ENCODE peak calls at places on chromosomes 4 and X, in ten cellular contexts. S is suprapubic skin, O is transverse colon, Z is breast epithelium, L is Panc1, W is upper lobe of left lung, B is sigmoid colon, P is HepG2, A is HCT116, X is prostate gland. E is an unnamed sample. For H3K4me1, the result is how much of the 10 kb centered on the place peaks cover.

GRCh38 chr4:34309356-34309900 is 1934.9 kb downstream of the ARAP2 start:
- DNase-seq in S (no peak), O (no peak), Z (no peak), L (no peak), W (no peak), B (no peak), P (no peak), A (no peak), X (no peak), E (no peak)

GRCh38 chrX:10175317-10175871 is 18.6 kb downstream of the CLCN4 start:
- DNase-seq in S (no peak), O (no peak), Z (no peak), L (no peak), W (no peak), B (peak), P (no peak), A (no peak), X (no peak), E (no peak)

GRCh38 chr4:683982-684571 is 4.9 kb downstream of the SLC49A3 start:
- DNase-seq in S (peak), O (peak), Z (no peak), L (no peak), W (peak), B (peak), P (peak), A (peak), X (peak), E (peak)

GRCh38 chrX:66489339-66489738 is 149.5 kb downstream of the EDA2R start:
- DNase-seq in S (no peak), O (no peak), Z (no peak), L (no peak), W (no peak), B (no peak), P (peak), A (no peak), X (no peak), E (no peak)

GRCh38 chrX:10582215-10582733 is 38.1 kb downstream of the MID1 start:
- DNase-seq in S (no peak), O (no peak), Z (no peak), L (no peak), W (no peak), B (no peak), P (no peak), A (peak), X (no peak), E (no peak)

GRCh38 chr4:1154523-1155182 is 17.7 kb downstream of the SPON2 start:
- DNase-seq in S (peak), O (peak), Z (no peak), L (no peak), W (no peak), B (peak), P (no peak), A (no peak), X (no peak), E (peak)

GRCh38 chrX:15328821-15329220 is 6.5 kb downstream of the PIGA start:
- DNase-seq in S (no peak), O (no peak), Z (no peak), L (no peak), W (no peak), B (no peak), P (no peak), A (no peak), X (no peak), E (no peak)

GRCh38 chr4:26874110-26874509 is 13.5 kb downstream of the STIM2 start:
- DNase-seq in S (no peak), O (no peak), Z (no peak), L (no peak), W (no peak), B (no peak), P (no peak), A (no peak), X (no peak), E (no peak)

GRCh38 chr4:105283501-105283900 is 136.8 kb downstream of the TET2 start:
- DNase-seq in S (no peak), O (no peak), Z (no peak), L (no peak), W (no peak), B (no peak), P (no peak), A (no peak), X (no peak), E (no peak)

DNA sequence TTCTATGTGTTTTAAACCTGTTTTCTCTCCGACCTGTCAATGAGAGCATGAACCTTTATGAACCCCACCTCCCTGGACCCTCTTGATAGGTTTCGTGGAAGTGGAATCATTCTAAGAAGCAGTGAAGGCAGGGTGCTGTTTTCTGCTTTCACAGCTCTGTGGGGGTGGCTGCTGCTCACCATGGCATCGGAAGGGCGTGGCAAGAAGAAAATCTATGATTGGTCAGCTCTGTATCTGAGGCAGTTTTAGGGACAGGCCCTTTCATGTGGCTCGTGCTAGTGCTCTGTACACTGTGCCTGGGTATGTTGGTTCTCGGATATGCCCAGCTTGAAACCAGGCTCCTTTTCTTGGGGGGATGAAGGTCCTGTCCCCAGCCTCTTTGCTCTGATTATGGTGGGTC is 94.7 kb downstream of the ENPP6 start:
- DNase-seq in S (no peak), O (no peak), Z (no peak), L (no peak), W (no peak), B (no peak), P (no peak), A (no peak), X (no peak), E (no peak)
- TF ChIP-seq POLR2AphosphoS5 in S (no peak), O (no peak), Z (no peak), L (no peak), W (no peak), B (no peak), P (no peak), A (no peak), X (no peak), E (no peak)

DNA sequence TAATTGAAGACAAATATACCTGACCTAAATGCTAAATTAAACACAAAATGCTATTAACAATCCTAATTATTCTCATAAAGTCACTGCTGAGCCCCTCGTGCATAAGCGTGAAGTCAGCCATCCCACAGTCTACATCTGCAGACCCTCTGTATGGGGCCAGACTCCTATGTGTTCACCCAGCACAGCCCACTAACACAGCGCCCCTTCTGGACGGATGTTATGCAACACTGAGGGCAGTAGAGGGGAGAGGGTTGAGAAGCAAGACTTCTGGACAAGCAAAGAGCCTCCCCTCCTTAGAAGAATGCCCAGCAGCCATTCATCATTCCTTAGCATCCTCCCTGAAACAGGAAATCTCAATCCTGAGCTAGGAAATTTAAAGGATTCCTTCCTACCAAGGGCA is 7.9 kb downstream of the TRPC3 start:
- DNase-seq in S (no peak), O (no peak), Z (no peak), L (no peak), W (no peak), B (no peak), P (peak), A (no peak), X (no peak), E (no peak)
- TF ChIP-seq CTCF in S (no peak), O (no peak), Z (no peak), L (peak), W (no peak), B (no peak), P (peak), A (peak), X (no peak), E (no peak)

GRCh38 chr4:41142356-41142755 is 72.0 kb downstream of the APBB2 start:
- DNase-seq in S (no peak), O (no peak), Z (no peak), L (no peak), W (no peak), B (no peak), P (no peak), A (no peak), X (no peak), E (peak)

GRCh38 chr4:41145571-41146078 is 68.7 kb downstream of the APBB2 start:
- DNase-seq in S (no peak), O (no peak), Z (no peak), L (no peak), W (no peak), B (no peak), P (peak), A (no peak), X (no peak), E (no peak)

GRCh38 chr4:41142946-41143720 is 71.2 kb downstream of the APBB2 start:
- DNase-seq in S (peak), O (peak), Z (no peak), L (no peak), W (peak), B (peak), P (no peak), A (no peak), X (peak), E (peak)

GRCh38 chr4:41144812-41145211 is 69.5 kb downstream of the APBB2 start:
- DNase-seq in S (no peak), O (no peak), Z (no peak), L (no peak), W (no peak), B (no peak), P (peak), A (no peak), X (no peak), E (no peak)

GRCh38 chr4:41143721-41144379 is 70.5 kb downstream of the APBB2 start:
- DNase-seq in S (no peak), O (no peak), Z (no peak), L (no peak), W (no peak), B (no peak), P (no peak), A (no peak), X (no peak), E (no peak)
- H3K4me1 ChIP-seq in S (half or more), O (under half), Z (under half), L (under half), W (under half), B (under half), P (half or more), A (half or more), X (under half), E (half or more)

DNA sequence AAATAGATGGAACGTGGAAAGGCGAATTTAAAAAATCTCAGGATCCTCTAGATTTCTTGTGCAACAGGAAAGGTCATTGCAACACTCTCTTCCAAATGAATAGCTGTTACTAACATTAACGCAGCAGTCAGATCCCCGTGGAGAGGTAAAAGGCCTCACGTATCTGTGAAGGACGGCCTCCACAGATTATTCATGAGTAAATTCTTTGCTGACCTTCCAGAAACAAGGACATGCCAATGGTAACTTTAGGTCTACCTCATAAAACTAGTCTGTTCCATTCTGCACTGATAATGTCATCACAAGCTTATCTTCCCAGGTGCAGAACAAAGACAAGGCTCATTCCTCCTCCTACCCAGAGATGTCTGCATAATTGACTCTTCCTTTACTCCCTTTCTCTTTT is 16.1 kb upstream of the REPS2 start:
- DNase-seq in S (no peak), O (no peak), Z (no peak), L (no peak), W (no peak), B (no peak), P (no peak), A (no peak), X (no peak), E (no peak)
- TF ChIP-seq POLR2AphosphoS5 in S (no peak), O (no peak), Z (no peak), L (no peak), W (no peak), B (no peak), P (no peak), A (no peak), X (no peak), E (no peak)

DNA sequence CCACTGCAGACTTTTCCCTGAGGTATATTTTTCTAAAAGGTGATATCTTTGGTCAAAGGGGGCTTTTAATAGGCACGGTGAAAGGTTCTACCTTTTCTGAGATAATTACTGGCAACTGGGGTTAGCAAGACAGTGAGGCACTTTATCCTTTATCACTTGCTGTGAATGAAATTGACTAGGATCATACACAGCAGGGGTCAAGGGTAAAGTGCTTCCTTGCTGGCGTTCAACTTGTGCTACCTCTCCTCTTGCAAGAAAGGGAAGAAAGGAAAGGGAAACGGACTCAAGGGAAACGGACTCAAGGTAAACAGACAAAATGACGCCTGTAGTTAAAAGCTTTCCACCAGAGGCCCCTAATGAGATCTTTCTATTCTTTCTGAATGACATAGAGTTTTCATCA is 78.6 kb upstream of the RAPGEF2 start:
- DNase-seq in S (no peak), O (no peak), Z (no peak), L (no peak), W (no peak), B (no peak), P (no peak), A (no peak), X (no peak), E (no peak)
- TF ChIP-seq CTCF in S (no peak), O (no peak), Z (no peak), L (no peak), W (no peak), B (no peak), P (no peak), A (no peak), X (no peak), E (no peak)

GRCh38 chrX:32749075-32749474 is 462.3 kb downstream of the DMD start:
- DNase-seq in S (no peak), O (no peak), Z (no peak), L (no peak), W (no peak), B (no peak), P (no peak), A (no peak), X (no peak), E (no peak)
- H3K4me1 ChIP-seq in S (under half), O (under half), Z (under half), L (under half), W (under half), B (under half), P (under half), A (under half), X (under half), E (under half)

DNA sequence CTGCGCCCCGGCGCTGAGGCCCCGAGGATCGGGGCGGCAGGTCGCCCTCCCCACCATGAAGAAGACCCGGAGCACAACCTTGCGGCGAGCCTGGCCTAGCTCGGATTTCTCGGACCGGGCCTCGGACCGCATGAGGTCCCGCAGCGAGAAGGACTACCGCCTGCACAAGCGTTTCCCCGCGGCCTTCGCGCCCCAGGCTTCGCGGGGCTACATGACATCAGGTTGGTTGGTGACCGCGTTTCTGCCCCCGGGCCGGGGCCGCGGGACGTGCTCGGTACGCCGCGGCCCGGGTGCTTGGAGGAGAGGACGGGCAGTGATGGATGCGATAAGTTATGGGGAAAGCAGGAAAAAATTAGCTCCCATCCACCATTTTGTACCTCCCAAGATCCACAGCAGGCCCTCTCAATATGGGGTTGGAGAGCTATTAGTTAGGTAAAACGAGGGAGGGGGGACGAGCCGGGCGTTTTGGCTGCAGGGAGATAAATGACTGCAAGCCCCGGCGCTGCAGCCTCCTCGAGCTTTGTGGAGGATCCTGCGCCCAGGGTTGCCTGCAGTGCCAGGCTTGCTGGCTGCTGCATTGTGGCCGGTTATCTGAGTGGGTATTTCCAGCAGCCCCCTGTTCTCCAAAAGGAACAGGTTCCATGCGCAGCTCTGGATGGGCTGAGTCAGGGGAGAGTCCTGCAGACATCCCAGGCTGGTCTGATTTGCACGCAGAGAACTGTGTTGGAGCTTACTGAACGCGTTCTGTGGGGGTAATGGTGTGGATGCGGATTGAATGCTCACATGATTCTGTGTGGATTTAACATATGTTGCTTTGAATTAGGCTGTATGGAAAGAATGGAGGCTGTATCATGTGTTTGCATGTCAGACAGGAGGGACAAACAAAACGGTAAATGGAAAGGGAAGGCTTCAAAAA is 1.9 kb downstream of the STOX2 start:
- DNase-seq in S (no peak), O (no peak), Z (no peak), L (no peak), W (no peak), B (peak), P (no peak), A (no peak), X (no peak), E (no peak)
- TF ChIP-seq POLR2AphosphoS5 in S (no peak), O (no peak), Z (no peak), L (no peak), W (no peak), B (no peak), P (no peak), A (no peak), X (no peak), E (no peak)

GRCh38 chrX:24306430-24306829 is 7.4 kb downstream of the SUPT20HL2 start:
- DNase-seq in S (no peak), O (no peak), Z (no peak), L (no peak), W (no peak), B (no peak), P (peak), A (no peak), X (no peak), E (no peak)
- TF ChIP-seq CTCF in S (no peak), O (no peak), Z (no peak), L (no peak), W (no peak), B (no peak), P (peak), A (no peak), X (no peak), E (no peak)

DNA sequence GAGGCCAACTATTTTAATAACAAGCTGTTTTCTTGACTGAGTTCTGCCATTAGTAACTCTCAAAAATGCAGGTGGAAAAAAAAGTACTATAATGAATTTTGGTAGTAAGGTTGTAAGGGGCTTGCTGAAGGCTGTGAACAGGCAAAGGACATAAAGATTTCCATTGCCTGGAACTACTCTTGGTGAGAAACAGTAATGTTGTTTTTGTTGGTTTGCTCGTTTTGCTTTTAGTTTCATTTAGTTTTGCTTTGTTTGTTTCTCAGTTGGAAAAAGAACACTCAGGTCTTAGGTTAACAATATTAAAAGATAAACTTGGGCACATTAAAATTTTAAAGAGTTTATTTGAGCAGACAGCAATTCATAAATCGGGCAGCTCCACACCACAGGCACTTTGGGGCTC is 824.5 kb upstream of the HTR2C start:
- DNase-seq in S (no peak), O (no peak), Z (no peak), L (no peak), W (no peak), B (no peak), P (no peak), A (no peak), X (no peak), E (no peak)
- H3K4me1 ChIP-seq in S (under half), O (under half), Z (under half), L (under half), W (under half), B (under half), P (under half), A (under half), X (under half), E (under half)

E was measured in stomach.